ENCODE peak calls at places on chromosomes 12 and 14, in seven cellular contexts. G is GM20000, O is BJ, V is lower leg skin, E is neural progenitor cell, S is type B pancreatic cell, P is epithelial cell of proximal tubule. K is an unnamed sample.

GRCh38 chr14:94337274-94337673 is 14.1 kb upstream of the SERPINA6 start:
- DNase-seq in G (no peak), O (no peak), V (no peak), E (no peak), S (no peak), P (no peak), K (no peak)

GRCh38 chr12:131266591-131267467 is 313.1 kb downstream of the ADGRD1 start:
- DNase-seq in G (no peak), O (no peak), V (no peak), E (no peak), S (no peak), P (no peak), K (no peak)

GRCh38 chr12:119802472-119802871 is 74.6 kb downstream of the CIT start:
- DNase-seq in G (no peak), O (no peak), V (peak), E (peak), S (no peak), P (peak), K (no peak)

GRCh38 chr12:5742264-5742663 is 202.8 kb downstream of the ANO2 start:
- DNase-seq in G (no peak), O (no peak), V (peak), E (no peak), S (no peak), P (no peak), K (no peak)

GRCh38 chr14:68421116-68421515 is 371.8 kb downstream of the ZFP36L1 start:
- DNase-seq in G (no peak), O (no peak), V (no peak), E (no peak), S (no peak), P (no peak), K (no peak)

GRCh38 chr12:63995512-63995911 is 151.0 kb downstream of the SRGAP1 start:
- DNase-seq in G (no peak), O (no peak), V (no peak), E (no peak), S (no peak), P (no peak), K (no peak)

GRCh38 chr12:67469666-67470065 is 178.9 kb upstream of the DYRK2 start:
- DNase-seq in G (no peak), O (no peak), V (no peak), E (peak), S (no peak), P (no peak), K (no peak)

GRCh38 chr12:47935196-47935595 is 28.2 kb upstream of the TMEM106C start:
- DNase-seq in G (no peak), O (peak), V (peak), E (no peak), S (no peak), P (no peak), K (peak)

GRCh38 chr14:104367811-104368750 is 211.5 kb upstream of the C14orf180 start:
- DNase-seq in G (no peak), O (no peak), V (no peak), E (no peak), S (no peak), P (no peak), K (no peak)

GRCh38 chr12:11884661-11885060 is 186.1 kb upstream of the BCL2L14 start:
- DNase-seq in G (no peak), O (no peak), V (no peak), E (no peak), S (no peak), P (peak), K (no peak)

GRCh38 chr12:59086124-59086523 is 165.8 kb upstream of the LRIG3 start:
- DNase-seq in G (no peak), O (no peak), V (no peak), E (no peak), S (no peak), P (no peak), K (no peak)

GRCh38 chr14:85562630-85563029 is 32.7 kb downstream of the FLRT2 start:
- DNase-seq in G (no peak), O (no peak), V (no peak), E (no peak), S (no peak), P (no peak), K (no peak)

GRCh38 chr14:85554106-85554505 is 24.2 kb downstream of the FLRT2 start:
- DNase-seq in G (no peak), O (no peak), V (no peak), E (no peak), S (no peak), P (no peak), K (no peak)

GRCh38 chr14:85556263-85556662 is 26.3 kb downstream of the FLRT2 start:
- DNase-seq in G (no peak), O (no peak), V (no peak), E (no peak), S (no peak), P (no peak), K (no peak)

DNA sequence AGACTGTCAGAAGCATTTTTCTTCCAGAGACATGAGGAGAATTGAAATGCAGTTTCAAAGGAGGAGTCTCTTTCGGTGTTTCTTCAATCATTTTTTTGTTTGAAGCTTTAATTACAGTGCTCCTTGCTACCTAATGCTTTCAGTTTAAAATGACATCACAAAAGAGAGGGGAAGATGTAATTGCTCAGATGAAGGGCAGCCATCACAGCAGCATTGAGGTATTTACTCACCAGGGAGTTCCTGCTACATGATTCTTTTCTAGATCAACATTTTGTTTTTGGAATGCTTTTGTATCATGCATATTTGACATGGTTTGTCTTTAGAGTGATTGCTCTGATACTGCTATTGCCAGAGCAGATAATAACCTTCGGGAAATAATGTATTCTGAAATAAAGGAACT is 28.6 kb downstream of the FLRT2 start:
- DNase-seq in G (no peak), O (no peak), V (no peak), E (no peak), S (no peak), P (no peak), K (no peak)
- TF ChIP-seq CTCF in G (no peak), O (no peak), V (no peak), E (no peak), S (no peak), P (no peak), K (no peak)

GRCh38 chr14:75022655-75023054 is 19.9 kb downstream of the EIF2B2 start:
- DNase-seq in G (no peak), O (no peak), V (no peak), E (peak), S (no peak), P (no peak), K (no peak)
- TF ChIP-seq CTCF in G (no peak), O (peak), V (no peak), E (peak), S (peak), P (peak), K (peak)

GRCh38 chr12:76445469-76445868 is 97.3 kb upstream of the BBS10 start:
- DNase-seq in G (no peak), O (no peak), V (no peak), E (no peak), S (no peak), P (no peak), K (no peak)
- TF ChIP-seq CTCF in G (no peak), O (no peak), V (no peak), E (no peak), S (no peak), P (no peak), K (no peak)

GRCh38 chr12:52561880-52562449 is 9.0 kb upstream of the KRT71 start:
- DNase-seq in G (no peak), O (no peak), V (no peak), E (peak), S (no peak), P (no peak), K (no peak)
- TF ChIP-seq CTCF in G (no peak), O (peak), V (no peak), E (peak), S (peak), P (peak), K (peak)

GRCh38 chr12:44874981-44875416 is 1.1 kb downstream of the NELL2 start:
- DNase-seq in G (peak), O (no peak), V (no peak), E (peak), S (peak), P (no peak), K (no peak)

GRCh38 chr12:44876554-44877275 is 600 bp upstream of the NELL2 start:
- DNase-seq in G (peak), O (no peak), V (no peak), E (peak), S (peak), P (no peak), K (no peak)

GRCh38 chr12:44875954-44876553 is at the start of gene NELL2:
- DNase-seq in G (peak), O (no peak), V (peak), E (peak), S (peak), P (no peak), K (no peak)

GRCh38 chr12:44875417-44875953 is 630 bp downstream of the NELL2 start:
- DNase-seq in G (peak), O (no peak), V (no peak), E (peak), S (peak), P (no peak), K (no peak)

GRCh38 chr12:44873898-44874297 is 2.2 kb downstream of the NELL2 start:
- DNase-seq in G (peak), O (no peak), V (no peak), E (no peak), S (no peak), P (no peak), K (no peak)
- TF ChIP-seq CTCF in G (no peak), O (no peak), V (no peak), E (peak), S (peak), P (peak), K (peak)

GRCh38 chr12:113214938-113215400 is 6.3 kb upstream of the TPCN1 start:
- DNase-seq in G (no peak), O (peak), V (peak), E (no peak), S (no peak), P (peak), K (peak)
- TF ChIP-seq CTCF in G (no peak), O (no peak), V (no peak), E (no peak), S (peak), P (no peak), K (no peak)

DNA sequence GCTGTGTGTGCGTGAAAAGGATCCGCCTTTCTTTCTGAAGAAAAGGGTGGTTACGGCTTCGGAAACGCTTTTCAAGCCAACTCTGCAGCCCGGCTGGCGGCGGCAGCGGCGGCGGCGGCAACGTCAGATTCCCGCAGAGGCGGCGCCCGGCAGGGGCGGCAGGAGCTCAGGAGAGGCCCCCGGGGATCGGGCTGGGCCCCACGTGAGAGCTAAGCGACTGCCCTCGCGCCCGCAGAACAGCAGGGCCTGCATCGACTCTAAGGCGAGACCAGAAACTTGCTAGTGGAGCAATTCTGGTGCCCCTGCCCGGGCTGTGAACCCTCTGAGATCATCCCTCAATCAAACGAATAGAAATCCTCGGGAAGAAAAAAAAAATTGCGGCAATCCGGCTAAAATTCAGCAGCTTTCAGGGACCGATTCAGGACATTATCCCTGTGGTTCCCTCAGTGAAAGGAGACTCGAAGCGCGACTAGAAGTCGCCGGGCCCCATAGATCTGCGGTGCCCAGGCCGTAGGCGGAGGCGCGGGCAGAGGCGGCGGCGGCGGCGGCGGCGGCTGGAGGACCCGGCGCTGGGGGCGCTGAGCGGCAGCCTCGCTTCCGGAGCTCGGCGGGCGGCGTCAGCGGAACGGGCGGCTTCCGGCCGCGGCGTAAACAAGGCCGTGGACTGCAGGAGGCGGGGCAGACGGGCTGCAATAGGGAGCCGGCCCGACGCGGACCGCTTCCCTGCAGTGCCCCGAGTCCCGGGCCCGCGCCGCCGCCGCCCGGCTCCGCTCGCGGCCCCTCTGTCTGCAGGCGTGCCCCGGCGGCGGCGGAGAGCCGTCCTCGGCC is at the start of gene KLHDC2:
- DNase-seq in G (peak), O (peak), V (peak), E (peak), S (peak), P (no peak), K (peak)
- TF ChIP-seq CTCF in G (peak), O (no peak), V (no peak), E (peak), S (peak), P (peak), K (peak)

DNA sequence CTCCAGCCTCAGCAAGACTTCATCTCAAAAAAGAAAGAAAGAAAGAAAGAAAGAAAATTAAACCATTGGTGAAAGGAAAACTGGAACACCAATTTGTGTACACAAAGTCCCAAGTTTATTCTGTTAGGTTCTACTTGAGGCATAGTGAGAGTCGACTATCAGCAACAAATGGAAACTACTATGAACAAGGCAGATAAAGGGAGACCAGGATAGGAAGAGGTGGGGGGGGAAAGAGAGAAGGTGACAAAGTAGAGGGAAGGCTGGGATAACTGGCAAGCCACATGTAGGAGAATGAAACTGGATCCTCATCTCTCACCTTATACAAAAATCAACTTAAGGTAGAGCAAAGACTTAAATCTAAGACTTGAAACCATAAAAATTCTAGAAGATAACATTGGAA is 25.6 kb downstream of the TFCP2 start:
- DNase-seq in G (no peak), O (no peak), V (no peak), E (no peak), S (no peak), P (no peak), K (no peak)
- TF ChIP-seq CTCF in G (no peak), O (no peak), V (no peak), E (no peak), S (no peak), P (no peak), K (no peak)

DNA sequence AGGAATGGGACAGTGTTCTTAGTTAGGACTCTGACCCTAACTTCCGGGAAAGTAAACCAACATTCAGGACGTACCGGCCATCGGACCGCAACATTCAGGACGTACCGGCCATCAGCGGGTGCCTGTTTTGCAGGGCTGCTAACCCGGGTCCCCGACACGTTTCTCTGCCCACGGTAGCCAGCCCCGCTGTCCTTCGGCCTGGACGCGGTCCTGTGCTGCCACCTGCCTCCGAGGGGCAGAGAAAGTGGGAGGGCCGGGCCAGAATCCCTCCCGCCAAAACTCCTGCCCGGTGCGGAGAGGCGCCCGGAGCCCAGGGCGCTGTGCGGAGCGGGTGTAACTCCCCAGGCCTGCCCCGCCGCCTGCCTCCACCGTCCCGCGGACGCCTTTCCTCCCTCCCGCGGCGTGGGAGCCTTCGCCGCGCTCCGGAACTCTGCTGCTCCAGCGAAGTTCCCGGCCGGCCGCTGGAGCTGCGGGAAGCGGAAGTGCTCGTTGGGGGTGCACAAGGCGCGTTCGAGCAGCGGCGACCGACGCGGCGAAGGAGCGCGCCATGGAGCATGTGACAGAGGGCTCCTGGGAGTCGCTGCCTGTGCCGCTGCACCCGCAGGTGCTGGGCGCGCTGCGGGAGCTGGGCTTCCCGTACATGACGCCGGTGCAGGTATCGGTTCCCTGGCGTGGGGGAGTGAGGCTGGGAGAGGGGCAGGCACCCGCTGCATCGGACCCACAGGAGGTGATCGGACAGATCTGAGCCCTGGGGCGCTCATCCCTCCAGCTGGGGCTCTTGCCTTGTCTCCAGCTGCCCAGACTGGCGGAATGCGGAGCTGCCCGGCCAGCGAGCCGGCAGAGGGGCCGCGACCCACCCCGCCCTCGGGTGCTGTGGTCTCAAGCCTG is at the start of gene DDX55:
- DNase-seq in G (peak), O (peak), V (peak), E (peak), S (peak), P (no peak), K (peak)
- TF ChIP-seq CTCF in G (peak), O (peak), V (no peak), E (peak), S (peak), P (peak), K (peak)

K was measured in osteocyte.